ENCODE peak calls at places on chromosomes 13 and 19, in six cellular contexts. K is nephron progenitor cell, T is NCI-H1105, X is T-helper 9 cell, Z is lung microvascular endothelial cell, C is cerebellar cortex. S is an unnamed sample.

GRCh38 chr13:98252931-98253470 is 75.9 kb upstream of the RNF113B start:
- DNase-seq in K (no peak), T (no peak), X (no peak), Z (peak), C (no peak), S (no peak)

GRCh38 chr13:113853518-113854237 is 10.2 kb downstream of the GAS6 start:
- DNase-seq in K (no peak), T (no peak), X (no peak), Z (no peak), C (no peak), S (no peak)

GRCh38 chr19:19405919-19406877 is 723 bp downstream of the GATAD2A start:
- DNase-seq in K (peak), T (peak), X (peak), Z (peak), C (no peak), S (no peak)

GRCh38 chr19:12885749-12886706 is 973 bp downstream of the KLF1 start:
- DNase-seq in K (no peak), T (no peak), X (no peak), Z (no peak), C (no peak), S (no peak)

GRCh38 chr13:50714886-50715285 is 128.6 kb downstream of the DLEU7 start:
- DNase-seq in K (no peak), T (no peak), X (no peak), Z (no peak), C (no peak), S (no peak)

GRCh38 chr19:39692166-39692565 is 12.1 kb upstream of the LGALS14 start:
- DNase-seq in K (no peak), T (no peak), X (no peak), Z (no peak), C (no peak), S (no peak)

GRCh38 chr19:58570770-58571574 is 2.2 kb downstream of the MZF1 start:
- DNase-seq in K (no peak), T (no peak), X (no peak), Z (no peak), C (no peak), S (no peak)

GRCh38 chr13:40665061-40665753 is 1.2 kb downstream of the FOXO1 start:
- DNase-seq in K (peak), T (no peak), X (peak), Z (no peak), C (no peak), S (peak)

GRCh38 chr13:78520425-78520824 is 82.9 kb downstream of the POU4F1 start:
- DNase-seq in K (no peak), T (no peak), X (no peak), Z (no peak), C (no peak), S (no peak)

GRCh38 chr19:14786421-14786851 is 8.1 kb upstream of the ADGRE2 start:
- DNase-seq in K (peak), T (no peak), X (no peak), Z (peak), C (no peak), S (peak)

GRCh38 chr13:27923794-27924528 is 4.2 kb downstream of the PDX1 start:
- DNase-seq in K (peak), T (no peak), X (no peak), Z (no peak), C (no peak), S (no peak)

GRCh38 chr19:15253076-15253475 is 20.8 kb upstream of the EPHX3 start:
- DNase-seq in K (no peak), T (no peak), X (no peak), Z (no peak), C (peak), S (no peak)

GRCh38 chr13:46181799-46182490 is at the start of gene LCP1:
- DNase-seq in K (no peak), T (no peak), X (peak), Z (no peak), C (no peak), S (no peak)

GRCh38 chr13:40376867-40377266 is 289.6 kb downstream of the FOXO1 start:
- DNase-seq in K (no peak), T (no peak), X (no peak), Z (peak), C (no peak), S (no peak)

GRCh38 chr19:41620171-41620570 is 6.7 kb downstream of the CEACAM4 start:
- DNase-seq in K (no peak), T (no peak), X (no peak), Z (no peak), C (no peak), S (no peak)

GRCh38 chr13:95569966-95570365 is 17.4 kb downstream of the CLDN10 start:
- DNase-seq in K (no peak), T (no peak), X (no peak), Z (no peak), C (no peak), S (no peak)

GRCh38 chr13:60494296-60494695 is 97.3 kb downstream of the TDRD3 start:
- DNase-seq in K (no peak), T (no peak), X (no peak), Z (no peak), C (no peak), S (no peak)

GRCh38 chr19:43455321-43456113 is 9.9 kb downstream of the LYPD3 start:
- DNase-seq in K (no peak), T (no peak), X (no peak), Z (no peak), C (no peak), S (no peak)

GRCh38 chr19:1851581-1852293 is 3.5 kb upstream of the REXO1 start:
- DNase-seq in K (no peak), T (no peak), X (peak), Z (no peak), C (no peak), S (peak)

GRCh38 chr19:38037151-38037611 is 130.2 kb downstream of the SIPA1L3 start:
- DNase-seq in K (no peak), T (peak), X (no peak), Z (no peak), C (no peak), S (no peak)

GRCh38 chr13:27954406-27954851 is 14.7 kb downstream of the CDX2 start:
- DNase-seq in K (peak), T (no peak), X (no peak), Z (peak), C (no peak), S (no peak)